ENCODE peak calls at places on chromosomes 16 and 17, in six cellular contexts. L is sigmoid colon, N is H1, T is K562, Z is uterus, Q is endothelial cell of umbilical vein. M is an unnamed sample.

GRCh38 chr16:3017806-3018506 is at the start of gene CLDN6:
- DNase-seq in L (no peak), T (peak), Q (peak), Z (no peak), N (peak), M (peak)

GRCh38 chr16:71867934-71868333 is 16.0 kb downstream of the ZNF821 start:
- DNase-seq in N (no peak), Z (no peak), T (no peak), Q (no peak), L (no peak), M (no peak)

GRCh38 chr17:65417406-65418221 is 143.8 kb downstream of the AXIN2 start:
- DNase-seq in T (no peak), Q (no peak), L (no peak), N (no peak), Z (no peak), M (no peak)

GRCh38 chr16:88315543-88316105 is 67.1 kb upstream of the ZNF469 start:
- DNase-seq in T (peak), Q (peak), N (no peak), Z (peak), L (no peak), M (no peak)

GRCh38 chr17:79655672-79656290 is 44.9 kb upstream of the RBFOX3 start:
- DNase-seq in Z (peak), N (peak), Q (no peak), T (no peak), L (peak), M (no peak)

GRCh38 chr17:75504347-75505151 is 10.8 kb downstream of the CASKIN2 start:
- DNase-seq in N (peak), Z (no peak), T (peak), L (no peak), Q (no peak), M (peak)

GRCh38 chr17:4332296-4332970 is 34.0 kb downstream of the UBE2G1 start:
- DNase-seq in Q (peak), Z (no peak), L (no peak), N (no peak), T (no peak), M (no peak)

GRCh38 chr16:58110590-58111330 is 18.4 kb downstream of the CFAP20 start:
- DNase-seq in N (no peak), Z (no peak), Q (no peak), L (no peak), T (no peak), M (no peak)

GRCh38 chr16:48522041-48522440 is 87.9 kb downstream of the N4BP1 start:
- DNase-seq in L (no peak), N (no peak), T (no peak), Z (no peak), Q (no peak), M (no peak)

DNA sequence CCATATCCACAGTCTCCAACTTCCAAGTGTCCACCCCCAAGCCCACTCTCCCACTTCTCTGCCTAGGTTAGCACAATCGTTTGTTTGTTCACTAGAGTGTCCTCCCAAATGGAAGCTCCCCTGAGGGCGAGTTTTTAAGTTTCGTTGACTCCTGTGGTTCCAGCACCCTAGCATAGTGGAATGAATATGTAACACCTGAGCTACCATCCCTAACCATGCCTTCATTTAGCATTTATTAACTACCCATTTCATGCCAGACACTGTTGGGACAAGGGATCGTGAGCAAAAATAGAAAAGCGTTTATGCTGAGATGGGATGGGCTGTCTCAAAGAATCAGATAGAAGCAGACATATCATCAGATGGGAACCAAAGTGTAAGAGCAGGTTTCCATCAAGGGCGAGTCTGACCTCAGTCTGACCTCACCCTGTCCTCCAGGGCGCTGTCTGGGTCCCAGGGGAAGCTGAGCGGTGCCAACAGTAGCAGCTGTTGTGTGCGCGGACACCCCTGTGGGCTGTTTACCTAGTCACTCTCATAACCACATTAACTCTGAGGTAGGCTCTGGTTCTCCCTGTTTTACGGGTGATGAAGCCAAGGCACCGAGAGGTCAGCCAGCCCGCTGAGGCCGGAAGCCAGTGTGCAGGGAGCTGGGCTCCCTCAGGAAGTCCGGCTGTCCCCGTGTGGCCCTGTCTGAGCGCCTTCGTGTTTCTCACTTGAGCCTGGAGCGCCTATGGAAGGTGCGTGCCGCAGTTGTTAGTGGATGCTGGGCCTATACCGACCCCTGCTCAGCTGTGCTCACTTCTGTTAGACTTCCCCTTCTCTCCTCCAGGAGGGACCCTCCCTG is 6.2 kb downstream of the CNP start:
- DNase-seq in Q (no peak), Z (no peak), N (no peak), T (no peak), L (no peak), M (no peak)
- TF ChIP-seq POLR2A in Q (no peak), Z (no peak), N (no peak), T (peak), L (no peak), M (no peak)

GRCh38 chr17:1997146-1997586 is 28.0 kb downstream of the RTN4RL1 start:
- DNase-seq in Z (no peak), T (no peak), L (no peak), N (no peak), Q (no peak), M (no peak)
- TF ChIP-seq POLR2A in Z (no peak), T (no peak), L (no peak), N (no peak), Q (no peak), M (no peak)

GRCh38 chr16:16974192-16974591 is 496.6 kb downstream of the XYLT1 start:
- DNase-seq in Q (no peak), Z (no peak), N (no peak), T (no peak), L (no peak), M (no peak)

GRCh38 chr16:16971042-16971441 is 499.7 kb downstream of the XYLT1 start:
- DNase-seq in N (no peak), L (no peak), Q (no peak), T (peak), Z (no peak), M (no peak)

GRCh38 chr16:16973726-16974125 is 497.0 kb downstream of the XYLT1 start:
- DNase-seq in N (no peak), Q (no peak), Z (no peak), T (no peak), L (no peak), M (no peak)

GRCh38 chr16:16972831-16973230 is 497.9 kb downstream of the XYLT1 start:
- DNase-seq in Q (no peak), L (no peak), N (no peak), Z (no peak), T (no peak), M (no peak)
- TF ChIP-seq POLR2A in Q (no peak), L (no peak), N (no peak), Z (no peak), T (no peak), M (no peak)

GRCh38 chr17:32802306-32802705 is 74.6 kb downstream of the MYO1D start:
- DNase-seq in Q (no peak), L (no peak), Z (no peak), N (no peak), T (no peak), M (no peak)
- TF ChIP-seq POLR2A in Q (no peak), L (no peak), Z (no peak), N (no peak), T (no peak), M (no peak)

DNA sequence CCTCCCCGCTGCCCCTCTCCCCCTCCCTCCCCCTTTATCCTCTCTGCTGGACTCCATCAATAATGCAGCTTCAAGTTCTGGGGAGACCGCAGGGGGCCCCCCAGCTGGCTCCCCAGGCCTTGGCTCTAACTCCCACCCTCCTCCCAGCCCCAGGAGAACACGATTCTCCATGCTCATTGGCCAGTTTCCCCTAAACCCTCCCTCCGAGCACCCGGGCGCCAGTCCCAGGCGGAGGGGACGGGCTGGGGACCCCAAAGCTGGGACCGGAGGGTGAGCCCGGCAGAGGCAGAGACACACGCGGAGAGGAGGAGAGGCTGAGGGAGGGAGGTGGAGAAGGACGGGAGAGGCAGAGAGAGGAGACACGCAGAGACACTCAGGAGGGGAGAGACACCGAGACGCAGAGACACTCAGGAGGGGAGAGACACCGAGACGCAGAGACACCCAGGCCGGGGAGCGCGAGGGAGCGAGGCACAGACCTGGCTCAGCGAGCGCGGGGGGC is at the start of gene PPP1R1B:
- DNase-seq in Z (no peak), Q (no peak), N (peak), L (no peak), T (no peak), M (no peak)
- TF ChIP-seq POLR2A in Z (no peak), Q (no peak), N (no peak), L (no peak), T (no peak), M (no peak)

DNA sequence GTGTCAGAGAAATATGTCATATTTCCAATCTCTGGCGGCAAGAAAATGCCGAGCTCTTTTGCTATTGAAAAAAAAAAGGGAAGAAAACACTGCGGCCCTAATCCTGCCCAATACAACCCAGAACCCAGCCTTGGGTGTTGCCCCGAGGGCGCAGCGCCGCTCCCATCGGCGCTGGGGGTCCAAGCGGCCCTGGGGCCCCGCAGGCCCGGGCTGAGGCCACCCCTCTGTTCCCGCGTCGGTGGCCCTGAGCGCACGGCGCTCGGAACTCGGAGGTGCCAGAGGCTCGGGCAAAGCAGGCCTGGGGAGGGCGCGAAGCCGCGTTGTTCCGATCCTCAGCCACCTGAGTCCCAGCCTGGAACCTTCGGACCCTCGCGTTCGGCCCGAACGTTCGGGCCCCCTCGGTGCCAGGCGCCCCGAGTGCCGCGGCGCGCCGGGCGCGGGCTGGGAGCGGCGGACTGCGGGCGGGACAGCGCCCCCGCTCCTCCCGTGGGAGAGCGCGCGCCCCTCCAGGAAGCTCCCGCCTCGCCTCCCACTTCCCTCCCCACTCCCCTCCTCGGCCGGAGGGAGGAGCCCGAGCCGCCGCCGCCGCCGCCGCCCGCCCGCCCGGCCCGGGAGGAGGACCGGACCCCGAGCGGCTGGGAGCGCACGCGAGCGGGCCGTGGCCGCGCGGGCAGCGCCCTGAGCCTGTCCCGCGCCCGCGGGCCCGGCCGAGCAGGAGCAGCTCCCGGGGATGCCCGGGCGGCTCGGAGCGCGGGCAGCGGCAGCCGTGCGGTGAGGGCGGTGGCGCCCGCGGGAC is at the start of gene CPNE2:
- DNase-seq in L (peak), Z (peak), N (peak), Q (peak), T (peak), M (no peak)
- TF ChIP-seq POLR2A in L (no peak), Z (peak), N (no peak), Q (peak), T (no peak), M (no peak)

GRCh38 chr17:1896243-1897163 is 66.7 kb downstream of the RPA1 start:
- DNase-seq in T (no peak), Q (no peak), N (no peak), L (no peak), Z (no peak), M (no peak)
- TF ChIP-seq POLR2A in T (no peak), Q (no peak), N (no peak), L (no peak), Z (no peak), M (no peak)